ENCODE peak calls at places on chromosomes 7 and 10, in five cellular contexts. Q is heart left ventricle, L is mesothelial cell of epicardium, Z is AG10803, J is GM13977. O is an unnamed sample.

GRCh38 chr7:90966346-90966745 is 297.9 kb upstream of the FZD1 start:
- DNase-seq in Q (no peak), L (no peak), Z (no peak), J (no peak), O (no peak)

GRCh38 chr10:131981429-131982184 is at the start of gene BNIP3:
- DNase-seq in Q (peak; percentile 99), L (peak; percentile 98), Z (peak; percentile 95), J (peak; percentile 100), O (peak; percentile 90)

GRCh38 chr7:130673066-130673465 is 4.5 kb upstream of the COPG2 start:
- DNase-seq in Q (no peak), L (no peak), Z (peak; percentile 75), J (no peak), O (no peak)

GRCh38 chr7:151032936-151033863 is 5.0 kb downstream of the ABCB8 start:
- DNase-seq in Q (no peak), L (no peak), Z (no peak), J (no peak), O (no peak)

GRCh38 chr10:125608474-125608873 is 74.5 kb downstream of the TEX36 start:
- DNase-seq in Q (no peak), L (no peak), Z (no peak), J (no peak), O (no peak)

GRCh38 chr7:99928994-99929729 is at the start of gene GJC3:
- DNase-seq in Q (peak; percentile 79), L (peak; percentile 27), Z (peak; percentile 60), J (peak; percentile 48), O (peak; percentile 66)

GRCh38 chr7:84746347-84746746 is 440.5 kb downstream of the SEMA3D start:
- DNase-seq in Q (no peak), L (no peak), Z (peak; percentile 87), J (no peak), O (no peak)

GRCh38 chr7:151784843-151785680 is 91.9 kb downstream of the PRKAG2 start:
- DNase-seq in Q (peak; percentile 56), L (no peak), Z (no peak), J (no peak), O (no peak)

GRCh38 chr7:128167791-128168666 is 73.0 kb upstream of the LEP start:
- DNase-seq in Q (no peak), L (no peak), Z (no peak), J (no peak), O (no peak)

GRCh38 chr10:13158401-13158800 is 3.0 kb upstream of the MCM10 start:
- DNase-seq in Q (no peak), L (no peak), Z (no peak), J (no peak), O (no peak)

GRCh38 chr10:30068482-30069223 is 9.3 kb upstream of the JCAD start:
- DNase-seq in Q (no peak), L (no peak), Z (no peak), J (no peak), O (no peak)

GRCh38 chr7:132758983-132759382 is 182.7 kb upstream of the PLXNA4 start:
- DNase-seq in Q (no peak), L (no peak), Z (no peak), J (no peak), O (no peak)

GRCh38 chr7:97116308-97116707 is 1.2 kb upstream of the SDHAF3 start:
- DNase-seq in Q (no peak), L (no peak), Z (no peak), J (no peak), O (no peak)

GRCh38 chr10:29102233-29102632 is 186.6 kb upstream of the LYZL1 start:
- DNase-seq in Q (no peak), L (no peak), Z (no peak), J (no peak), O (no peak)

GRCh38 chr10:90592903-90593302 is 264.9 kb downstream of the HTR7 start:
- DNase-seq in Q (no peak), L (peak; percentile 34), Z (no peak), J (peak; percentile 6), O (peak; percentile 19)

GRCh38 chr7:65239707-65240352 is 133.8 kb upstream of the ZNF92 start:
- DNase-seq in Q (no peak), L (peak; percentile 27), Z (no peak), J (no peak), O (no peak)

GRCh38 chr7:102469972-102470825 is 5.4 kb downstream of the LRWD1 start:
- DNase-seq in Q (peak; percentile 57), L (no peak), Z (no peak), J (peak; percentile 20), O (no peak)

GRCh38 chr7:99839560-99840011 is 11.8 kb downstream of the CYP3A43 start:
- DNase-seq in Q (no peak), L (no peak), Z (no peak), J (no peak), O (no peak)

GRCh38 chr10:78851652-78852051 is 217.1 kb upstream of the ZMIZ1 start:
- DNase-seq in Q (no peak), L (no peak), Z (peak; percentile 91), J (no peak), O (no peak)

GRCh38 chr10:78852447-78852846 is 216.3 kb upstream of the ZMIZ1 start:
- DNase-seq in Q (no peak), L (no peak), Z (no peak), J (no peak), O (no peak)

GRCh38 chr10:78850611-78851010 is 218.2 kb upstream of the ZMIZ1 start:
- DNase-seq in Q (no peak), L (no peak), Z (no peak), J (no peak), O (no peak)

GRCh38 chr10:78853864-78854263 is 214.9 kb upstream of the ZMIZ1 start:
- DNase-seq in Q (no peak), L (no peak), Z (no peak), J (no peak), O (no peak)

GRCh38 chr10:78852856-78853255 is 215.9 kb upstream of the ZMIZ1 start:
- DNase-seq in Q (no peak), L (no peak), Z (no peak), J (no peak), O (no peak)
- TF ChIP-seq CTCF in Q (peak; percentile 30), L (no peak), Z (no peak), J (peak; percentile 38), O (no peak)

DNA sequence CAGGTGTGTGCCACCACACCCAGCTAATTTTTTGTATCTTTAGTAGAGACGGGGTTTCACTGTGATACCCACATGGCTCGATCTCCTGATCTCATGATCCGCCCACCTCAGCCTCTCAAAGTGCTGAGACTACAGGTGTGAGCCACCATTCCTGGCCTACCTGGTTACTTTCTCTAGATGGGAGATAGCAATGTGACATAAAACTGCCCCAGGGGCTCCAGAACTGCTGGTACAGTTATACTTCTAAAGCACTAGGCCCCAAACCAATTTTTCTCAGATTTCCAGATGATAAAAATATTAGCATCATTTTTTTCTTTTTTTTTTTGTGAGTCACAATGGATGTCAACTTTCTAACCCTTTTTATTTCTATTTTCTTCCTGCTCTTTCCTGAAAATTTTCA is 27.4 kb downstream of the ITGB8 start:
- DNase-seq in Q (no peak), L (no peak), Z (no peak), J (no peak), O (no peak)
- TF ChIP-seq CTCF in Q (no peak), L (no peak), Z (no peak), J (no peak), O (no peak)

GRCh38 chr10:14740684-14741247 is 33.9 kb downstream of the FAM107B start:
- DNase-seq in Q (no peak), L (no peak), Z (no peak), J (peak; percentile 58), O (no peak)
- TF ChIP-seq CTCF in Q (no peak), L (no peak), Z (no peak), J (no peak), O (no peak)

GRCh38 chr10:110498982-110499795 is 1.5 kb downstream of the DUSP5 start:
- DNase-seq in Q (no peak), L (no peak), Z (peak; percentile 72), J (no peak), O (no peak)
- TF ChIP-seq CTCF in Q (no peak), L (no peak), Z (peak; percentile 62), J (peak; percentile 53), O (no peak)

GRCh38 chr7:68984331-68984730 is 613.9 kb upstream of the AUTS2 start:
- DNase-seq in Q (no peak), L (no peak), Z (no peak), J (no peak), O (no peak)

GRCh38 chr7:68977709-68978108 is 620.6 kb upstream of the AUTS2 start:
- DNase-seq in Q (no peak), L (no peak), Z (no peak), J (no peak), O (no peak)

GRCh38 chr7:68978710-68979109 is 619.6 kb upstream of the AUTS2 start:
- DNase-seq in Q (no peak), L (no peak), Z (no peak), J (no peak), O (no peak)

DNA sequence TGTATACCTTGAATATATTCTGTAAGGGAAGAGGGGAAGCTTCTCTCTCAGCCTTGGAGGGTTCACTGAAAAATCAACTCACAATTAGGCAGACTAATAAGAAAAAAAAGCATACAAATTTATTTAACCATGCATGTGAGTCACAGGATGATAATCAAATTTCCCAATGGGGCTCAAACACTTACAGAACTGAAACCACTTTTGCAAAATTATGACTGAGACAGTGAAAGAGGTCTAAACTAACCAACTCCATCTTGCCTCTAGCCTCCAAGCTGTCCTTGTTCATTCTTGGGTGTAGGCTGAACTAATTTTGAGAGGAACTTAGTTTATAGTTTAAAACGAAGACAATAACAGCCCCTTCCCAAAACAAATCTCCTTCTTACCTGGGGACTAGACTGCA is 618.3 kb upstream of the AUTS2 start:
- DNase-seq in Q (no peak), L (no peak), Z (peak; percentile 50), J (no peak), O (no peak)
- TF ChIP-seq CTCF in Q (no peak), L (no peak), Z (no peak), J (no peak), O (no peak)

GRCh38 chr10:81843042-81843441 is 32.0 kb upstream of the NRG3 start:
- DNase-seq in Q (no peak), L (no peak), Z (no peak), J (no peak), O (no peak)

DNA sequence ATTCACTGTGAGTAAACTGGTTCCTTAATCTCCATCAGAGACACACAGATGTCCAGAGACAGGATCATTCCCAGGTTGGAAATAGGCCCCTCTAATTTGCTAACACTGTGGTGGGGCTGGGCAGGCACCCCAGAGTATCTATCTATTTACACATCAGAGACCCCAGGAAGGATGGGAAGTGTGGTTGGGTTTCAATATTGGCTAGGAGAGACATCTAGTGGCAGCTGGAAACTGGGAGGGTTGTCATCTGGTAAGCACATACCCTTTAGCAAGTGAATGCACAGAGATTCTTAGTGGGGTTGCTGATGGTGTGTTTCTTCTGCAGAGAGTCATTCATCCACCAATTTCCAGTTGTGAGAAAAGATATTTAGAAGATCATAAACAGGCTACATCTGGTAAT is 36.0 kb upstream of the NRG3 start:
- DNase-seq in Q (no peak), L (no peak), Z (no peak), J (no peak), O (no peak)
- TF ChIP-seq CTCF in Q (no peak), L (no peak), Z (no peak), J (peak; percentile 20), O (no peak)

O was measured in breast epithelium.